ENCODE peak calls at places on chromosomes 2 and 18, in ten cellular contexts. O is fibroblast of lung; L is endothelial cell; J is CD8-positive, alpha-beta T cell; T is psoas muscle; U is suprapubic skin; W is uterus; D is adrenal gland; A is brain microvascular endothelial cell; C is cardiac muscle cell. E is an unnamed sample.
A peak's percentile ranks its signal among the peaks of the same experiment; 100 is the strongest.

GRCh38 chr2:12701786-12702660 is 14.7 kb upstream of the TRIB2 start:
- DNase-seq in D (no peak), U (no peak), T (no peak), O (peak; percentile 86), A (no peak), L (no peak), C (no peak), J (no peak), W (no peak), E (no peak)

GRCh38 chr2:205748660-205749059 is 66.4 kb downstream of the NRP2 start:
- DNase-seq in J (no peak), U (no peak), L (no peak), A (no peak), T (no peak), O (peak; percentile 80), W (no peak), D (no peak), C (no peak), E (no peak)

GRCh38 chr2:96916156-96917007 is 46.5 kb upstream of the SEMA4C start:
- DNase-seq in D (no peak), A (no peak), J (no peak), W (no peak), C (no peak), T (no peak), U (no peak), L (no peak), O (no peak), E (no peak)

GRCh38 chr2:127011796-127012195 is 95.2 kb downstream of the BIN1 start:
- DNase-seq in C (no peak), L (no peak), T (no peak), A (no peak), J (no peak), D (no peak), O (no peak), W (peak; percentile 32), U (no peak), E (no peak)

GRCh38 chr2:190636362-190636761 is 12.5 kb upstream of the NAB1 start:
- DNase-seq in J (no peak), D (no peak), W (no peak), O (peak; percentile 88), C (no peak), U (no peak), L (no peak), T (no peak), A (peak; percentile 72), E (no peak)

GRCh38 chr2:107712857-107713256 is 113.8 kb upstream of the RGPD4 start:
- DNase-seq in U (no peak), W (no peak), T (no peak), J (no peak), L (no peak), A (no peak), D (no peak), O (no peak), C (no peak), E (no peak)

GRCh38 chr2:8608411-8608954 is 73.4 kb upstream of the ID2 start:
- DNase-seq in L (no peak), O (peak; percentile 58), T (no peak), W (no peak), U (peak; percentile 45), J (no peak), D (no peak), A (peak; percentile 5), C (no peak), E (no peak)

GRCh38 chr2:54767921-54768320 is 44.5 kb downstream of the EML6 start:
- DNase-seq in T (no peak), J (no peak), W (no peak), D (no peak), A (peak; percentile 35), L (no peak), U (no peak), C (no peak), O (peak; percentile 61), E (no peak)

GRCh38 chr2:219142329-219142728 is 18.3 kb downstream of the NHEJ1 start:
- DNase-seq in A (no peak), L (no peak), C (no peak), U (no peak), O (peak; percentile 82), D (peak; percentile 86), T (peak; percentile 66), J (no peak), W (no peak), E (peak; percentile 46)

GRCh38 chr18:73879328-73879727 is 268.3 kb downstream of the FBXO15 start:
- DNase-seq in O (peak; percentile 27), T (no peak), L (no peak), D (no peak), A (no peak), U (no peak), C (no peak), J (no peak), W (no peak), E (no peak)

GRCh38 chr2:106269591-106270291 is 75.6 kb upstream of the UXS1 start:
- DNase-seq in D (no peak), A (no peak), C (peak; percentile 33), W (no peak), L (no peak), T (peak; percentile 24), O (no peak), U (peak; percentile 79), J (peak; percentile 34), E (no peak)

GRCh38 chr2:152542995-152543481 is 174.2 kb downstream of the PRPF40A start:
- DNase-seq in O (peak; percentile 99), W (no peak), T (no peak), A (peak; percentile 88), C (no peak), U (no peak), J (no peak), D (peak; percentile 60), L (peak; percentile 47), E (peak; percentile 80)

GRCh38 chr2:240983361-240983995 is 14.9 kb upstream of the SNED1 start:
- DNase-seq in O (peak; percentile 62), D (peak; percentile 29), A (no peak), T (peak; percentile 21), C (peak; percentile 79), U (peak; percentile 58), L (peak; percentile 69), W (peak; percentile 25), J (peak; percentile 49), E (no peak)

DNA sequence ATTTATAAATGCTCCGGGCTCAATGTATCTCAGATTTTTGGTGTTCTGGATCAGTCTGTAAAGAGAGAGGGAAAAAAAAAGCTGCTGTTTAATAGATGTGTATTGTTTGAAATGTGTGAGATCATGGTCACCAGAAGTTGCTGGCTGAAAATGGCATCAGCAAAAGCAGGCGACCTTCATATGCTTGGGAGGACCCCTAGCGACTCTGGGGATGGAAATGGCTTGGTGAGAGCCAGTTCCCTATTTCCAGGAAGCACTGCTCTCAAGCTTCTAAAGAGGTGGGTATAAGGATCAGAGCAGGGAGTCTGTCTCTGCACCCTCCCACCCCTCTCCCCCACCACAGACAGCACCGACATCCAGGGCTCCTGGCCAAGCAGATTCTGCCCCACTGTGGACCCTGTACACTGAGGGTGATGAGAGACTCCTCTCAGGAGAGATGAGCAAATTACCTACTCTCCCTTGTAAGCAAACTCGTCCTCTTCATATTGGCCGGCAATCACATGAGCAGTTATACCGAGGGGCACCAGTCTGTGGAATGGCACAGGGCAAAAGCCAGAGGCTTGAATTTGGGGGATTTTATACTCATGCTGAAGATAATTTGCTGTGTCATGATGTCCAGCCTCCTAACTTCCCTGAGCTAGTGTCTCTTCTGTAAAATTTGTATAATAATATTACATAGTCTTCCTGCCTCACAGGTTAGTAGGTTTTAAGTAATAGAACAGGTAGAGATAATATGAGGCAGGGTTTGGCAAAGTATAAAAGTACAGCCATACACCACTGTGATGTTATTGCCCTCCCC is 29.6 kb downstream of the LHCGR start:
- DNase-seq in C (peak; percentile 22), D (no peak), J (no peak), L (no peak), O (no peak), U (no peak), T (no peak), A (no peak), W (no peak), E (no peak)
- TF ChIP-seq CTCF in C (no peak), D (no peak), J (no peak), L (no peak), O (peak; percentile 14), U (no peak), T (no peak), A (peak; percentile 17), W (no peak), E (no peak)

GRCh38 chr2:236562434-236562833 is 7.2 kb upstream of the ACKR3 start:
- DNase-seq in J (no peak), W (no peak), L (no peak), U (no peak), T (no peak), O (no peak), C (no peak), D (no peak), A (no peak), E (no peak)
- TF ChIP-seq CTCF in J (no peak), W (peak; percentile 50), L (peak; percentile 88), U (peak; percentile 46), T (peak; percentile 54), O (peak; percentile 65), C (peak; percentile 53), D (peak; percentile 46), A (peak; percentile 68), E (peak; percentile 28)

GRCh38 chr2:43391877-43392214 is 165.4 kb upstream of the ZFP36L2 start:
- DNase-seq in T (no peak), J (no peak), D (no peak), A (no peak), C (no peak), L (no peak), O (peak; percentile 60), U (no peak), W (no peak), E (no peak)
- TF ChIP-seq CTCF in T (no peak), J (no peak), D (no peak), A (no peak), C (no peak), L (no peak), O (no peak), U (no peak), W (no peak), E (no peak)

GRCh38 chr2:20223345-20224190 is 1.4 kb downstream of the SDC1 start:
- DNase-seq in D (peak; percentile 41), J (no peak), O (peak; percentile 60), A (no peak), C (peak; percentile 70), W (peak; percentile 39), T (peak; percentile 34), U (no peak), L (peak; percentile 38), E (no peak)
- TF ChIP-seq CTCF in D (no peak), J (no peak), O (no peak), A (no peak), C (no peak), W (no peak), T (no peak), U (no peak), L (no peak), E (no peak)

DNA sequence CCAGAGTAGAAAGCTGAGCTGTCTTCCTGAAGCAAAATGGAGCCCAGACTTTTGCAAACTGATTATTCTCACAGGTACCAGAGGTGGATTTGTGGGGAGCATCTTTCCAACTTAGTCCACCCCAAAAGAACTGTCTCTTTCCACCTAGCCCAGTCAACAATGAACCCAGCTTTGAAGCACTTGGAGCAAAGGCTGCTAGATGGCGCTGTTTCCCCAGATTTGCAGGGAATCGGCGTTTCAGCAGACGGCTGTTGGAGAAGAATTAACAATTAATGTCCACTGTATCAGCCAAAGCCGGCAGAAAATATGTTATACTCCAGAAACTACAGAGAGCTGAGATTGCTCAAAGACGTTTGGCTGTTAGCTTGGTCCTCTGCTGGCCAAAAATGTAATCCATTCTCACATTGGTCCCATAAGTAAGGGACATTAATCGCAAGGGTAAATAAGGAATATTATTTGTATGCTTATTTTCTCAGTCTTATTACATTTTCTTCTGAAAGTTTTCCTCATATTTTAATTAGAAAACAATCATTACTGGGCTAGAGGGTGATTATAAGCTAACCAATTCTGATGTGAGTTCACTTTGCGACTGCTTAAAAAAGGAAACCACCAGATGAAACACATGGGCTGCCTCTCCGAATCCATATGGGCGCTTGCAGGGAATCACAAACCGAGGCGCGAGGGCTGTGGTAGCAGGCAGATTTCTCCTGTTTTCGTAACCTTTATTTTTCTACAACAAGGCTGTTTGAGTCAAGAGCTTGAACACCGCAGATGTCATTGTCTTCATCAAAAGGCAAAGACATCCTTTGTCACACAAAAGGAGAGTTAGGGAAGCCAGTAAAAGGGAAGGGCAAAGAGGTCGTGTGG is 423.9 kb upstream of the MEX3C start:
- DNase-seq in O (peak; percentile 39), A (peak; percentile 28), U (no peak), W (no peak), J (no peak), L (peak; percentile 75), C (peak; percentile 76), T (no peak), D (peak; percentile 66), E (no peak)
- TF ChIP-seq CTCF in O (peak; percentile 50), A (peak; percentile 78), U (peak; percentile 38), W (peak; percentile 14), J (no peak), L (peak; percentile 85), C (peak; percentile 96), T (peak; percentile 63), D (peak; percentile 68), E (peak; percentile 83)